ENCODE peak calls at places on chromosomes 4 and X, in nine cellular contexts. O is lung; J is GM23248; C is suprapubic skin; F is CD4-positive, alpha-beta memory T cell; G is thyroid gland; Q is right cardiac atrium; M is CD8-positive, alpha-beta T cell; P is HCT116. T is an unnamed sample. For H3K4me1 and H3K9me3, the result is how much of the 10 kb centered on the place peaks cover.

GRCh38 chr4:24001486-24001885 is 111.6 kb upstream of the PPARGC1A start:
- DNase-seq in M (no peak), J (no peak), Q (no peak), P (no peak), O (no peak), C (no peak), F (no peak), G (no peak), T (no peak)

GRCh38 chr4:151887151-151887815 is 126.5 kb upstream of the GATB start:
- DNase-seq in C (no peak), G (no peak), F (no peak), M (no peak), Q (no peak), J (peak), O (no peak), P (no peak), T (no peak)

GRCh38 chr4:71187399-71188196 is 151.2 kb upstream of the SLC4A4 start:
- DNase-seq in M (peak), G (peak), P (no peak), J (peak), Q (no peak), F (no peak), C (no peak), O (peak), T (peak)

GRCh38 chr4:109301691-109302365 is 630 bp downstream of the COL25A1 start:
- DNase-seq in G (no peak), F (no peak), M (no peak), O (no peak), J (peak), Q (peak), P (no peak), C (no peak), T (no peak)

GRCh38 chr4:155408796-155409195 is 32.0 kb upstream of the MAP9 start:
- DNase-seq in O (no peak), C (no peak), G (no peak), P (no peak), F (no peak), Q (no peak), J (no peak), M (no peak), T (no peak)

GRCh38 chr4:159937595-159937994 is 834.7 kb downstream of the RAPGEF2 start:
- DNase-seq in P (no peak), M (no peak), J (no peak), C (no peak), O (no peak), G (no peak), F (no peak), Q (no peak), T (no peak)

GRCh38 chrX:64206556-64207162 is 1.2 kb upstream of the AMER1 start:
- DNase-seq in F (no peak), J (peak), O (no peak), M (no peak), Q (peak), C (no peak), P (no peak), G (peak), T (no peak)

GRCh38 chr4:167555338-167556022 is 321.2 kb upstream of the SPOCK3 start:
- DNase-seq in Q (no peak), M (no peak), O (no peak), P (no peak), G (no peak), C (no peak), F (no peak), J (no peak), T (no peak)

GRCh38 chrX:111322231-111322855 is 52.1 kb upstream of the CAPN6 start:
- DNase-seq in C (no peak), J (no peak), P (no peak), F (no peak), G (no peak), M (no peak), O (no peak), Q (no peak), T (no peak)

GRCh38 chr4:1279253-1279652 is 10.4 kb upstream of the MAEA start:
- DNase-seq in C (no peak), J (no peak), F (no peak), Q (no peak), G (no peak), O (no peak), P (no peak), M (no peak), T (no peak)
- H3K4me1 ChIP-seq in C (under half), J (under half), F (under half), Q (under half), G (under half), O (under half), P (under half), M (under half), T (under half)

DNA sequence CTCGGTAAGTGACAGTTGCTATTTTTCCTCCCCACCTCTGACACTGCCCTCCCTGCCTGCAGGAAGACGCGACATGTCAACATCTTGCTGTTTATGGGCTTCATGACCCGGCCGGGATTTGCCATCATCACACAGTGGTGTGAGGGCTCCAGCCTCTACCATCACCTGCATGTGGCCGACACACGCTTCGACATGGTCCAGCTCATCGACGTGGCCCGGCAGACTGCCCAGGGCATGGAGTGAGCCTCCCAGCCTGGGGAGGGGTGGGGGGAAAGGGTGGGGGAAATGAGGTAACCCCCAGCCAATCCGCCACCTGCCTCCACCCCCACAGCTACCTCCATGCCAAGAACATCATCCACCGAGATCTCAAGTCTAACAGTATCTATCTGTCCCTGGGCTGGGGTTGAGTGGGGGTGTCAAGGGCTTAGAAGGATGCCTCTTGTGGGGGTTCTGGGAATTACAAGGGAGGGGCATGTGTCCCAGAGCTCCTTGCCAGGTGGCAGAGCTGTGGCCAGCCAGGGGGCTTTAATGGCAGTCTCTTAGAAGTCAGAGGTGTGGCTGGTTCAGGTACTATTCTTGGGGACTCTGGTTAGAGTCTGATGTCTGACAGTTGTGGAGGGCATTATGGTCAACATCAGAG is 7.8 kb downstream of the ARAF start:
- DNase-seq in O (no peak), Q (no peak), P (no peak), G (no peak), J (no peak), C (no peak), F (peak), M (peak), T (peak)
- H3K4me3 ChIP-seq in O (no peak), Q (no peak), P (no peak), G (no peak), J (no peak), C (no peak), F (no peak), M (no peak), T (no peak)

GRCh38 chrX:47172549-47172948 is 21.1 kb upstream of the UBA1 start:
- DNase-seq in Q (no peak), G (no peak), J (no peak), C (peak), P (no peak), M (no peak), F (no peak), O (no peak), T (no peak)

GRCh38 chrX:47169726-47170515 is 23.7 kb upstream of the UBA1 start:
- DNase-seq in P (no peak), C (peak), G (no peak), J (peak), Q (peak), F (no peak), O (no peak), M (no peak), T (no peak)

GRCh38 chrX:47169273-47169672 is 24.3 kb downstream of the RBM10 start:
- DNase-seq in J (no peak), C (peak), G (no peak), Q (no peak), M (no peak), O (no peak), P (no peak), F (no peak), T (no peak)

GRCh38 chrX:47171996-47172395 is 21.6 kb upstream of the UBA1 start:
- DNase-seq in F (no peak), O (no peak), J (no peak), G (no peak), P (no peak), Q (no peak), M (no peak), C (no peak), T (no peak)

DNA sequence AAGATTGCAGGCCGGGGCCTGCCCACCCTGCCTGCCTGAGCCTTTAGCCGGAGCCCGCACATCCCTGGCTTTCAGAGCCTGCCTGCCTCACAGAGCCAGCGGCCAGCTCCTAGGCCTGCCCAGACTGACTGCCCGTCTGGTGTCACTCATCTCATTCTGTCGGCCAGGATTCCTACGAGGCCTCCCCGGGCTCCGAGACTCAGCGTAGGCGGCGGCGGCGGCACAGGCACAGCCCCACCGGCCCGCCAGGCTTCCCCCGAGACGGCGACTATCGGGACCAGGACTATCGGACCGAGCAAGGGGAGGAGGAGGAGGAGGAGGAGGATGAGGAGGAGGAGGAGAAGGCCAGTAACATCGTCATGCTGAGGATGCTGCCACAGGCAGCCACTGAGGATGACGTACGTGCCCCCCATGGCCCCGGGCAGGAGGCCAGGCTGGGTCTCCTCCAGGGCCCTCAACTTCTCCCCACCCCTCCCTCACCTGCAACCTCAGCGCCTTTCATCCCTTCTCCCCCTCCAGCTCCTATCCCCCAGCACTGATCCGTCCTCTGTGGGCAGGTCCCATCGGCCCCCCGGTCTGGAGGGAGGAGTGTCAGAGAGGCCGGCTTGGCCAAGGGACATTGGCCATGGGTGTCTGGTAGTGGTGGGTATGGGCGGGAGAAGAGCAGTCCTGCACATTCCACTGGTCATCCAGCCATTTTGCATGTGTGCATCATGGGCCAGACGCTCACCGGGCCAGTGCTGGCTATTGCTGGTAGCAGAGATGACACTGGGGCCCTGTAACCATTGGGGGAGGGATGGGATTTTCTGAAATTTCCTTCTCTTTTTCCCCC is 22.6 kb upstream of the UBA1 start:
- DNase-seq in F (no peak), G (no peak), M (no peak), Q (no peak), O (no peak), P (no peak), J (no peak), C (peak), T (no peak)
- H3K9me3 ChIP-seq in F (under half), G (under half), M (under half), Q (under half), O (under half), P (under half), J (under half), C (under half), T (under half)

DNA sequence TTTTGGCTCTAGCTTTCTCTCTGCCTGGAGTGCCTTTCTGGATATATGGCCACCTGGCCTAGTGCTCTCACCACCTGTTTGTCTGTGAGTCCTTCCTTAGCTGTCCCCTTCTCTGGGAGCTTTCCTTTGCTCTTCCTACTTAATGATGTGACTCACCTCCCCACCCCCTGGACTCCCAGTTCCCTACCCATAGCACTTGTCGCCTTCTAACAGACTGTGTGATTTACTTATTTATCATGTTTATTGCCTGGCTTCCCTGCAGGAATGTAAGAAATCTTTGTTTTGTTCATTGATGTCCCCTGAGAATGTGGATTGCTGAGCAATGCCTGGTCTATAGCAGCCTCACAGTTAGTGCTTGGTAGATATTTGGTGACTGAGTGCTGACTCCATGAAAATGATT is 18.9 kb downstream of the ADD1 start:
- DNase-seq in J (peak), M (no peak), G (no peak), O (no peak), F (no peak), Q (no peak), P (peak), C (no peak), T (no peak)
- H3K4me1 ChIP-seq in J (under half), M (half or more), G (half or more), O (half or more), F (half or more), Q (under half), P (under half), C (half or more), T (half or more)

GRCh38 chr4:185920691-185921260 is 108.8 kb upstream of the SORBS2 start:
- DNase-seq in J (no peak), F (no peak), G (no peak), M (no peak), C (no peak), O (no peak), P (no peak), Q (no peak), T (no peak)

GRCh38 chr4:185919107-185919506 is 107.1 kb upstream of the SORBS2 start:
- DNase-seq in J (no peak), M (no peak), G (no peak), O (no peak), Q (no peak), C (no peak), P (no peak), F (no peak), T (no peak)

GRCh38 chr4:185924458-185924857 is 112.5 kb upstream of the SORBS2 start:
- DNase-seq in M (no peak), F (no peak), J (no peak), G (no peak), P (no peak), O (no peak), C (no peak), Q (no peak), T (no peak)

GRCh38 chr4:185920171-185920570 is 108.2 kb upstream of the SORBS2 start:
- DNase-seq in Q (no peak), C (no peak), M (no peak), J (no peak), P (no peak), F (no peak), G (no peak), O (no peak), T (no peak)

DNA sequence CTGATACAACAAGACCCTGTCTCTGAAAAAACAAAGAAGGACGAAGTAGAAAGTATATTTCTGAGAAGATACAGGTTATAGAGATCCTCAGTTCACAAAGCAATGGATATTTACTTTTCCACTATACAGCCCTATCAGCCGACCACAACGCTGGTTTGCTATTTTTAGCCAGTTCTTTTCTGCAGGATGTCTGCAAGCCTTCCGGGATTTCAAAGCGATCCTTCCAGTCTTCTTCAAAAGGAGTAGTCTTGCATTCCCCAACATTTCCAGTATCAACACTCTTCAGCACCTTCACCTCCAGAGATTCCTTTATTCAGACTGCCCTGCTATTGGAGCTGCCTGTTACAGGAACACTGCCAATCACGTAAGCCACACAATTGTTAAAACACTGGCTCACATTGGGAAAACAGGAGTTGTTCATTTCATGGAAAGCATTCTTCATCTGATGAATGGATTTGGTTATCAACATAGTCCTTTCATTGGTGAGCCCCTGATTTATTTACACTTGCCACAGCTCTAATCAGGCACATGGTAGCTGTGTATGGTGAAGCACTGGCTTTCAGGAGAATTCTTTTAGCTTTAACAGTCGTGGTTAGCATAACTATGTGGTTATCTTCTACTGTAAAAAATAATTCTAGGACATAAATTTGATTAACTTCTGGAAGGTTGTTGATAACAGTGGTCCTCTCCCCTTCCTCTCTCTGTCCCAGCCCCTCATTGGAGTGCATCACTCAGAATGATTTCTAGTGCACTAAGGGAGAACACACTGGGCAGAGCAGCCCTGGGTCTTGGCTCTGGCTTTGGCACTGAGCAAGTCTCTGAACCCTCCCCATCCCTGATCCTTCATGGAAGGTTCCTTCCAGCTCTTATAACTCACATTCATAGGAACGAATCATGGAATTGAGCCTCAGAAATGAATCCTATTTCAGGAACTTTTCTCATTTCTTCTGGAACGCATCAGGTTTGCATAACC is 109.9 kb upstream of the SORBS2 start:
- DNase-seq in J (no peak), O (no peak), M (no peak), Q (no peak), G (no peak), C (no peak), F (no peak), P (no peak), T (no peak)
- H3K4me3 ChIP-seq in J (no peak), O (no peak), M (no peak), Q (peak), G (no peak), C (no peak), F (no peak), P (no peak), T (no peak)

GRCh38 chrX:151825927-151826471 is 86.7 kb upstream of the MAGEA4 start:
- DNase-seq in G (no peak), J (peak), Q (peak), O (no peak), P (no peak), C (no peak), M (no peak), F (no peak), T (no peak)
- H3K9me3 ChIP-seq in G (under half), J (under half), Q (under half), O (under half), P (under half), C (under half), M (under half), F (under half), T (under half)

DNA sequence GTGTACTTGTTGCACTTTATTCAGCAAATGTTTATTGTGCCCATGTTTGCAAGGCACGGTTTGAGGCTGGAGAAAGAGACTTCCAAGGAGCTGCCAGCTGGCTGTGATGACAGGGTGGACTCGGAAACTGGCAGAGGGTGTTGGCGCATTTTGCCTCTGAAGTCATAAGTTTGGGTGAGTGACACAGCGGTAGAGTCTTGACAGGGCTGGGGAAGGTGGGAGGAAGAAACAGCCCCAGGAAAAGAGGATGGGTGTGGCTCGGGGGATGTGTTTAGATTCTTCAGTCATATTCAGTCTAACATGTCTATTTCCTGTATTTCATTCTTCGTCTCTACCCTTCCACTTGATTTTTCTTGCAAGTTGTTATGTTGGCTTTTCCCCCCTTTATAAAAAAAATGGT is 77.0 kb upstream of the STOX2 start:
- DNase-seq in M (no peak), P (no peak), J (no peak), F (no peak), Q (no peak), G (no peak), O (no peak), C (no peak), T (no peak)
- H3K4me1 ChIP-seq in M (under half), P (under half), J (under half), F (under half), Q (under half), G (under half), O (under half), C (under half), T (under half)